ENCODE peak calls at places on chromosome 7, in six cellular contexts. Y is hippocampal formation, Z is endothelial cell, N is IMR-90, H is AG09319, F is mesenteric fat pad. E is an unnamed sample.

GRCh38 chr7:70312336-70312735 is 714.1 kb downstream of the AUTS2 start:
- DNase-seq in Y (no peak), Z (no peak), N (no peak), H (no peak), F (no peak), E (no peak)

GRCh38 chr7:96591159-96591899 is 118.3 kb downstream of the SEM1 start:
- DNase-seq in Y (no peak), Z (no peak), N (no peak), H (no peak), F (no peak), E (no peak)

GRCh38 chr7:1549357-1550004 is 6.5 kb downstream of the TMEM184A start:
- DNase-seq in Y (no peak), Z (no peak), N (no peak), H (no peak), F (no peak), E (no peak)

GRCh38 chr7:131654668-131655326 is 98.4 kb upstream of the PODXL start:
- DNase-seq in Y (peak), Z (peak), N (peak), H (peak), F (peak), E (peak)

GRCh38 chr7:151741585-151741984 is 135.3 kb downstream of the PRKAG2 start:
- DNase-seq in Y (no peak), Z (no peak), N (no peak), H (no peak), F (no peak), E (no peak)

GRCh38 chr7:320297-320696 is 30.3 kb downstream of the FOXL3 start:
- DNase-seq in Y (no peak), Z (no peak), N (no peak), H (no peak), F (no peak), E (no peak)

GRCh38 chr7:2193575-2194305 is 39.0 kb downstream of the MAD1L1 start:
- DNase-seq in Y (no peak), Z (no peak), N (no peak), H (no peak), F (peak), E (no peak)

GRCh38 chr7:42972703-42973500 is 40.7 kb downstream of the MRPL32 start:
- DNase-seq in Y (no peak), Z (no peak), N (peak), H (peak), F (no peak), E (peak)

GRCh38 chr7:138014686-138015085 is 12.8 kb upstream of the CREB3L2 start:
- DNase-seq in Y (no peak), Z (no peak), N (no peak), H (no peak), F (no peak), E (no peak)

GRCh38 chr7:152501506-152501905 is 65.7 kb upstream of the KMT2C start:
- DNase-seq in Y (no peak), Z (no peak), N (no peak), H (no peak), F (no peak), E (no peak)

GRCh38 chr7:54799792-54800191 is 40.8 kb upstream of the SEC61G start:
- DNase-seq in Y (no peak), Z (no peak), N (no peak), H (no peak), F (no peak), E (no peak)

GRCh38 chr7:158263110-158263963 is 324.3 kb downstream of the PTPRN2 start:
- DNase-seq in Y (no peak), Z (no peak), N (no peak), H (no peak), F (no peak), E (no peak)

GRCh38 chr7:152424348-152425108 is 11.3 kb downstream of the KMT2C start:
- DNase-seq in Y (no peak), Z (no peak), N (peak), H (no peak), F (no peak), E (peak)

GRCh38 chr7:36085096-36085495 is 68.0 kb upstream of the EEPD1 start:
- DNase-seq in Y (no peak), Z (no peak), N (no peak), H (no peak), F (peak), E (no peak)

GRCh38 chr7:102326156-102326914 is 29.9 kb downstream of the SPDYE6 start:
- DNase-seq in Y (no peak), Z (no peak), N (no peak), H (no peak), F (no peak), E (no peak)

GRCh38 chr7:128247640-128248194 is 6.6 kb downstream of the LEP start:
- DNase-seq in Y (no peak), Z (no peak), N (peak), H (no peak), F (no peak), E (peak)

GRCh38 chr7:75623390-75624133 is 115.2 kb downstream of the HIP1 start:
- DNase-seq in Y (peak), Z (peak), N (peak), H (no peak), F (no peak), E (no peak)

GRCh38 chr7:134941185-134941900 is 45.0 kb upstream of the AGBL3 start:
- DNase-seq in Y (no peak), Z (peak), N (peak), H (peak), F (no peak), E (peak)

GRCh38 chr7:42843209-42843800 is 68.6 kb downstream of the C7orf25 start:
- DNase-seq in Y (peak), Z (peak), N (peak), H (no peak), F (no peak), E (no peak)

GRCh38 chr7:108146070-108146842 is 16.1 kb upstream of the LAMB4 start:
- DNase-seq in Y (peak), Z (peak), N (peak), H (peak), F (no peak), E (peak)

GRCh38 chr7:132804849-132805485 is 228.7 kb upstream of the PLXNA4 start:
- DNase-seq in Y (no peak), Z (no peak), N (no peak), H (no peak), F (no peak), E (no peak)

GRCh38 chr7:47485640-47486435 is 96.1 kb downstream of the TNS3 start:
- DNase-seq in Y (no peak), Z (no peak), N (peak), H (no peak), F (no peak), E (peak)